ENCODE peak calls at places on chromosome 9, in seven cellular contexts. K, V, L, I, U, X and R are unnamed samples.

GRCh38 chr9:130140701-130141100 is 31.5 kb upstream of the NCS1 start:
- DNase-seq in K (no peak), V (no peak), L (no peak), I (no peak), U (no peak), X (no peak), R (no peak)

GRCh38 chr9:136890661-136891060 is 4.3 kb downstream of the TRAF2 start:
- DNase-seq in K (no peak), V (no peak), L (no peak), I (no peak), U (no peak), X (no peak), R (no peak)

GRCh38 chr9:79807966-79808365 is 236.2 kb downstream of the TLE4 start:
- DNase-seq in K (no peak), V (no peak), L (no peak), I (no peak), U (no peak), X (no peak), R (no peak)

GRCh38 chr9:21574261-21574660 is 92.1 kb upstream of the IFNE start:
- DNase-seq in K (no peak), V (no peak), L (no peak), I (no peak), U (no peak), X (no peak), R (no peak)

GRCh38 chr9:131335356-131335755 is 45.8 kb downstream of the PLPP7 start:
- DNase-seq in K (no peak), V (no peak), L (no peak), I (no peak), U (no peak), X (no peak), R (no peak)

GRCh38 chr9:22165144-22165543 is 156.0 kb upstream of the CDKN2B start:
- DNase-seq in K (no peak), V (no peak), L (peak), I (no peak), U (no peak), X (peak), R (no peak)

GRCh38 chr9:132754236-132754635 is 84.0 kb downstream of the GTF3C4 start:
- DNase-seq in K (no peak), V (no peak), L (no peak), I (no peak), U (no peak), X (no peak), R (no peak)

GRCh38 chr9:99966001-99966400 is 59.5 kb downstream of the STX17 start:
- DNase-seq in K (no peak), V (no peak), L (no peak), I (no peak), U (no peak), X (no peak), R (no peak)

GRCh38 chr9:135618866-135619598 is 20.3 kb downstream of the GLT6D1 start:
- DNase-seq in K (no peak), V (no peak), L (no peak), I (no peak), U (no peak), X (no peak), R (no peak)

GRCh38 chr9:4293293-4293931 is 6.5 kb downstream of the GLIS3 start:
- DNase-seq in K (peak), V (peak), L (peak), I (no peak), U (no peak), X (peak), R (peak)

GRCh38 chr9:114240216-114240615 is 82.7 kb upstream of the ORM1 start:
- DNase-seq in K (no peak), V (no peak), L (no peak), I (no peak), U (no peak), X (no peak), R (no peak)

GRCh38 chr9:4674783-4675182 is 4.6 kb upstream of the CDC37L1 start:
- DNase-seq in K (no peak), V (peak), L (peak), I (no peak), U (no peak), X (peak), R (peak)

GRCh38 chr9:81848472-81848871 is 79.8 kb upstream of the SPATA31D4 start:
- DNase-seq in K (no peak), V (peak), L (peak), I (peak), U (no peak), X (no peak), R (no peak)

GRCh38 chr9:80699551-80699998 is 989.8 kb downstream of the TLE1 start:
- DNase-seq in K (no peak), V (peak), L (peak), I (peak), U (no peak), X (no peak), R (peak)

GRCh38 chr9:83312543-83312942 is 225.7 kb downstream of the FRMD3 start:
- DNase-seq in K (no peak), V (peak), L (no peak), I (no peak), U (no peak), X (no peak), R (no peak)

GRCh38 chr9:73583590-73583989 is 431.9 kb downstream of the ANXA1 start:
- DNase-seq in K (no peak), V (peak), L (peak), I (no peak), U (no peak), X (no peak), R (no peak)

GRCh38 chr9:85521331-85522197 is 220.2 kb downstream of the AGTPBP1 start:
- DNase-seq in K (no peak), V (no peak), L (no peak), I (no peak), U (no peak), X (no peak), R (no peak)

GRCh38 chr9:13387668-13388124 is 108.2 kb upstream of the MPDZ start:
- DNase-seq in K (no peak), V (no peak), L (no peak), I (no peak), U (no peak), X (no peak), R (no peak)

GRCh38 chr9:86795861-86796497 is 151.3 kb downstream of the GAS1 start:
- DNase-seq in K (no peak), V (no peak), L (peak), I (peak), U (no peak), X (peak), R (no peak)

GRCh38 chr9:136705564-136705963 is 6.8 kb upstream of the DIPK1B start:
- DNase-seq in K (no peak), V (no peak), L (no peak), I (no peak), U (no peak), X (no peak), R (no peak)

GRCh38 chr9:138102246-138103051 is 224.9 kb downstream of the CACNA1B start:
- DNase-seq in K (no peak), V (no peak), L (no peak), I (no peak), U (peak), X (no peak), R (no peak)

GRCh38 chr9:105127863-105128220 is 116.6 kb upstream of the SLC44A1 start:
- DNase-seq in K (no peak), V (peak), L (peak), I (no peak), U (peak), X (no peak), R (peak)

GRCh38 chr9:136080716-136081112 is 14.4 kb downstream of the NACC2 start:
- DNase-seq in K (no peak), V (no peak), L (no peak), I (no peak), U (no peak), X (no peak), R (no peak)

GRCh38 chr9:95107001-95107749 is 210.3 kb downstream of the FANCC start:
- DNase-seq in K (no peak), V (no peak), L (peak), I (no peak), U (no peak), X (peak), R (no peak)

GRCh38 chr9:89684912-89685636 is 80.3 kb downstream of the GADD45G start:
- DNase-seq in K (no peak), V (no peak), L (no peak), I (no peak), U (no peak), X (no peak), R (no peak)

GRCh38 chr9:137878146-137878941 is 762 bp downstream of the CACNA1B start:
- DNase-seq in K (no peak), V (peak), L (peak), I (peak), U (no peak), X (no peak), R (no peak)

GRCh38 chr9:99255651-99256050 is 33.6 kb downstream of the SEC61B start:
- DNase-seq in K (no peak), V (no peak), L (no peak), I (no peak), U (no peak), X (no peak), R (no peak)

GRCh38 chr9:87516222-87516930 is 18.7 kb downstream of the DAPK1 start:
- DNase-seq in K (no peak), V (no peak), L (no peak), I (no peak), U (no peak), X (no peak), R (no peak)

GRCh38 chr9:126363847-126364671 is 37.4 kb downstream of the MVB12B start:
- DNase-seq in K (no peak), V (no peak), L (peak), I (no peak), U (peak), X (no peak), R (no peak)

GRCh38 chr9:71121275-71122168 is at the start of gene TRPM3:
- DNase-seq in K (no peak), V (no peak), L (no peak), I (peak), U (no peak), X (no peak), R (no peak)

GRCh38 chr9:117073539-117074336 is 341.1 kb downstream of the ASTN2 start:
- DNase-seq in K (peak), V (peak), L (no peak), I (peak), U (no peak), X (no peak), R (no peak)

GRCh38 chr9:75623462-75623861 is 267.0 kb upstream of the PCSK5 start:
- DNase-seq in K (no peak), V (no peak), L (no peak), I (no peak), U (no peak), X (no peak), R (no peak)

GRCh38 chr9:113511856-113512761 is 48.6 kb downstream of the RGS3 start:
- DNase-seq in K (no peak), V (peak), L (peak), I (no peak), U (no peak), X (no peak), R (no peak)

GRCh38 chr9:19229725-19230355 is 653 bp upstream of the DENND4C start:
- DNase-seq in K (peak), V (no peak), L (no peak), I (peak), U (peak), X (no peak), R (no peak)
- TF ChIP-seq CTCF in K (no peak), V (no peak), L (no peak), I (no peak), U (no peak), X (no peak), R (no peak)

DNA sequence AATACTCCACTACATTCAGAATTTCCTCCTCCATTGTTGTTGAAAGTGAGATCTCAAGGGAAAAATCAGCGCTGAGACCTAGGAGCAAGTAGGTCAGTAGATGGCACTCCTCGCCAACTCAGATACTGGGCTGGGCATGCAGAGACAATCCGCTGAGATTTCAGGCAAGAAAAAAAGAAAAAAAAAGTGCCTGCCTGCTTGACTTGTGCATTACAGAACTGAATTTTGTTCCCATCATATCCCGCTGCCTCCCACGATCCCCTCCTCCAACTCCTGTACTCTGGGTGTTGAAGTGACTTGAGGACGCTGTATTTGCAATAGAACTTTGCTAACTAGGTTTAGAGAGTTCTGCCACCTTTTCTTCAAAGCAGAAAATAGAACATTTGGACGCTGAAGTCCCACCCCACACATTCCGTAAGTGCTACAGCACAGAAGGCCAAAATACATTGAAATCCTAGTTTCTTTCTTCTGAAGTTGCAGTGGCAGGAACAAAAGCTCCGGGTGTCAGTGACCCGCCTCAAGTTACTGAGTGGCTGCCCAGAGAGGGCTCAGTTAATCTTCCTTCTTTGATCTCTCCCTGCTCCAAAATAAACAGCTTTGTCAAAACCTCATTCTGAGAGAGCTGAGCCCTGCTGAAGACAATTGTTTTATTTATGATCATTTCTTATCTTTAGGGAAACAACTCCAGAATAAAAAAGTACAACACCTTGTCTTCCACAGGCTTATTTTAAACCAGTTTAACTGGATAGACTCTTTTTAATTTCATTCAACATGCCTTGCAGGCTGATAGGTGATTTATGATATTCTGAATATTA is 265.7 kb downstream of the MLLT3 start:
- DNase-seq in K (peak), V (peak), L (peak), I (peak), U (peak), X (peak), R (peak)
- H3K4me3 ChIP-seq in K (peak), V (no peak), L (peak), I (peak), U (no peak), X (no peak), R (peak)

DNA sequence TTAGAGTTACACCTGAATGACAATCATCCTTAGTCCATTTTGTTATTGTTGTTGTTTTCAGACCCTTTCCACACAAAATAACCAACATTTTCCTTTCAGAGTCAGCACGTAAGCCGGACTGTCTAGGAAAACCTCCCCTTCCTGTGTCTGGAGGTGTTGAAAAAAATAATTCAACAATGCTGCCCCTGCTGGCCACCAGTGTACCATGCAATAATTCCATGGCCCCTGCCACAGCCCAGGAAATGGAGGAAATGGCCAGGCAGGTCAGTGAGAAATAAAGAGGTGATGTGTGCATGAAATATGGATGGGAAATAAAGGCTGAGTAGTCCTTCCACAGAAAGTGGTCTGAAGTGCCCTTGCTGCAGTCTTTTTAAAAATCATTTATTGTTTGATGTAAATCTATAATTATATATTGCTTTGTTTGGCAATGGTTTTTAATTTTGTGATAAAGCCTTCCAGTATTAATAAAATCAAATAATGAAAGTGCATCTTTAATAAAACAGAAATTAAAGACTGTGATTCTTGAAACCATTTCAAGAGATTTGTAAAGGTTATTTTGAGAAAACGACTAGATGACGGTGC is 152.8 kb upstream of the PAPPA start:
- DNase-seq in K (no peak), V (no peak), L (no peak), I (peak), U (peak), X (no peak), R (no peak)
- TF ChIP-seq CTCF in K (peak), V (peak), L (peak), I (peak), U (peak), X (peak), R (peak)

DNA sequence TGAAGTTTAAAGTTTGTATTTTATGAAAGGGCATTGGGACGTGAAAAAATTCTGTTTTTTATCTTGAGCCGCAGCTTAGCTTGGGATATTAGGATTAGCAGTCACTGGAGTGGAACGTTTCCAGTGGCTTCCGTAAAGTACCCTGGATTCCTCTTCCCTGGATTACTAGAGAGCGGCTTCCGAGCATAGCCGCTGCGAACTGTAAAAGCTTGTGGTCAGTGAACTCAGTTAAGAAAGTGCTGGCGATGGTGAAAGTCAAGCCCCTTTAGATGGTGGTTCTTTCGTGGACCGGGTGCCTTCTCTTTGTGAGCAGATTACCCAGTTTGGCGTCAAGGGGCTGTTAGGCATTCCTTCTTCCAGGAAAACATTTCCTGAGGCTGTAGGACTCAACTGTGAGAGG is 168.1 kb downstream of the KDM4C start:
- DNase-seq in K (no peak), V (no peak), L (no peak), I (no peak), U (no peak), X (no peak), R (no peak)
- H3K4me3 ChIP-seq in K (no peak), V (no peak), L (no peak), I (no peak), U (no peak), X (no peak), R (no peak)

DNA sequence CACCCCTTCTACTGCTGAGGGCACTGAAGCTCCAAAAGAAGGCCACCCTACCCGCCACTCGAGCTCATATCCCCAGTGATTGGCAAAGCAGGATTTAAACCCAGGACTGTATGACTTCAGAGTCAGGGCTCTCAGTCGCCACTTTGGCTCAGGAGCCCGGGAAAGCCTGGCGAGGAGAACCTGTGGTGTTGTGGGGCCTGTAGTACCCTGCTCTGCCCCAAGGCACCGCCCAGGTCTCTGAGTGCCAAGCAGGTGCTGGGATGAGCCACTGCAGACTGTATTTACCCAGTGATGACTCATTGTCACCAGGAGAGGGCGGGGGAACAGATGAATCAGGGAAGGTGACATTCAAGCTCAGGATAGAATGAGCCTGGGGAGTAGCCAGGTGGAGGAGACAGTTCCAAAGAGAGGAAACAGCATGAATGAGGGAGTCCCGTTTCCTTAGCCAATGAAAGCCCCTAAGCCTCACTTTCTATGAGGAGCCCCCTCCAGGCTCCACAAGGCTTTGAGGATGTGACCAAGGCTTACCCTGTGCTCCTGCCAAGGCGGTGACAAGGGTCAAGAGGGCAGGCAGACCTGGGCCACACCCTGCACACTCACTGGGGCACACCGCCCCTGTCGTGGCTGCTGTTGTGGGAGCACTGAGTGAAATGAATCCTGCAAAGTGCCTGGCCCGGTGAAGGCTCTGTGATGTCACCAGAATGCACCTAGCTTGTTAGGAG is 17.8 kb upstream of the DPM2 start:
- DNase-seq in K (peak), V (peak), L (no peak), I (peak), U (peak), X (no peak), R (no peak)
- TF ChIP-seq CTCF in K (peak), V (peak), L (no peak), I (peak), U (peak), X (no peak), R (peak)

GRCh38 chr9:120916573-120916972 is 10.0 kb downstream of the TRAF1 start:
- DNase-seq in K (no peak), V (no peak), L (peak), I (peak), U (no peak), X (no peak), R (no peak)
- H3K4me3 ChIP-seq in K (no peak), V (no peak), L (no peak), I (no peak), U (no peak), X (no peak), R (no peak)

GRCh38 chr9:108412755-108413154 is 443.0 kb downstream of the ACTL7B start:
- DNase-seq in K (no peak), V (peak), L (no peak), I (peak), U (peak), X (no peak), R (no peak)
- TF ChIP-seq CTCF in K (no peak), V (no peak), L (no peak), I (peak), U (no peak), X (no peak), R (peak)

GRCh38 chr9:119177141-119177540 is 192.1 kb downstream of the BRINP1 start:
- DNase-seq in K (no peak), V (no peak), L (no peak), I (no peak), U (no peak), X (no peak), R (no peak)
- H3K4me3 ChIP-seq in K (no peak), V (no peak), L (no peak), I (no peak), U (no peak), X (no peak), R (no peak)

GRCh38 chr9:17059465-17059864 is 75.4 kb upstream of the CNTLN start:
- DNase-seq in K (no peak), V (no peak), L (no peak), I (no peak), U (no peak), X (no peak), R (no peak)

GRCh38 chr9:17065062-17065461 is 69.8 kb upstream of the CNTLN start:
- DNase-seq in K (no peak), V (no peak), L (peak), I (no peak), U (no peak), X (no peak), R (no peak)

GRCh38 chr9:17060450-17060849 is 74.4 kb upstream of the CNTLN start:
- DNase-seq in K (no peak), V (no peak), L (no peak), I (no peak), U (no peak), X (no peak), R (no peak)

GRCh38 chr9:17064558-17064957 is 70.3 kb upstream of the CNTLN start:
- DNase-seq in K (no peak), V (no peak), L (no peak), I (no peak), U (no peak), X (no peak), R (no peak)

GRCh38 chr9:17063535-17064135 is 71.2 kb upstream of the CNTLN start:
- DNase-seq in K (peak), V (peak), L (peak), I (peak), U (peak), X (no peak), R (no peak)
- TF ChIP-seq CTCF in K (peak), V (peak), L (peak), I (peak), U (peak), X (peak), R (peak)